ENCODE peak calls at places on chromosomes 5 and 9, in four cellular contexts. One of them, this sample, is unnamed. For H3K36me3, the result is how much of the 10 kb centered on the place peaks cover.

GRCh38 chr5:156693113-156693512 is 157.0 kb upstream of the PPP1R2B start:
- DNase-seq in left ventricle myocardium inferior: no peak
- DNase-seq in pancreas: no peak
- DNase-seq in suprapubic skin: no peak
- DNase-seq in this sample: no peak

GRCh38 chr9:76534031-76534430 is 75.0 kb downstream of the GCNT1 start:
- DNase-seq in left ventricle myocardium inferior: no peak
- DNase-seq in pancreas: no peak
- DNase-seq in suprapubic skin: no peak
- DNase-seq in this sample: no peak

GRCh38 chr5:138469540-138470321 is 4.5 kb downstream of the EGR1 start:
- DNase-seq in suprapubic skin: no peak
- DNase-seq in left ventricle myocardium inferior: no peak
- DNase-seq in pancreas: no peak
- DNase-seq in this sample: no peak

GRCh38 chr5:157266286-157267007 is 524 bp downstream of the CYFIP2 start:
- DNase-seq in pancreas: peak
- DNase-seq in left ventricle myocardium inferior: no peak
- DNase-seq in suprapubic skin: no peak
- DNase-seq in this sample: no peak

GRCh38 chr5:59798862-59799667 is 94.5 kb downstream of the PDE4D start:
- DNase-seq in left ventricle myocardium inferior: no peak
- DNase-seq in pancreas: no peak
- DNase-seq in suprapubic skin: no peak
- DNase-seq in this sample: no peak

GRCh38 chr9:133238851-133239532 is 29.9 kb upstream of the OBP2B start:
- DNase-seq in suprapubic skin: no peak
- DNase-seq in pancreas: peak
- DNase-seq in left ventricle myocardium inferior: peak
- DNase-seq in this sample: no peak

GRCh38 chr5:176360894-176361436 is 599 bp downstream of the KIAA1191 start:
- DNase-seq in left ventricle myocardium inferior: no peak
- DNase-seq in pancreas: peak
- DNase-seq in suprapubic skin: no peak
- DNase-seq in this sample: no peak

GRCh38 chr9:80784647-80785046 is 904.7 kb downstream of the TLE1 start:
- DNase-seq in pancreas: no peak
- DNase-seq in suprapubic skin: no peak
- DNase-seq in left ventricle myocardium inferior: no peak
- DNase-seq in this sample: no peak

GRCh38 chr5:93476211-93476851 is 104.7 kb downstream of the NR2F1-AS1 start:
- DNase-seq in pancreas: no peak
- DNase-seq in left ventricle myocardium inferior: no peak
- DNase-seq in suprapubic skin: no peak
- DNase-seq in this sample: no peak

GRCh38 chr5:672329-673139 is 20.6 kb downstream of the TPPP start:
- DNase-seq in pancreas: peak
- DNase-seq in suprapubic skin: peak
- DNase-seq in left ventricle myocardium inferior: peak
- DNase-seq in this sample: peak

GRCh38 chr9:115261656-115262081 is 143.7 kb upstream of the TNC start:
- DNase-seq in suprapubic skin: no peak
- DNase-seq in pancreas: no peak
- DNase-seq in left ventricle myocardium inferior: no peak
- DNase-seq in this sample: no peak

GRCh38 chr5:72238712-72239445 is 81.2 kb downstream of the MRPS27 start:
- DNase-seq in suprapubic skin: no peak
- DNase-seq in pancreas: no peak
- DNase-seq in left ventricle myocardium inferior: no peak
- DNase-seq in this sample: no peak

GRCh38 chr5:132114150-132115121 is 40.8 kb downstream of the CSF2 start:
- DNase-seq in left ventricle myocardium inferior: no peak
- DNase-seq in pancreas: no peak
- DNase-seq in suprapubic skin: no peak
- DNase-seq in this sample: no peak

GRCh38 chr5:64977779-64978178 is 209.0 kb downstream of the CWC27 start:
- DNase-seq in left ventricle myocardium inferior: no peak
- DNase-seq in pancreas: no peak
- DNase-seq in suprapubic skin: no peak
- DNase-seq in this sample: no peak

GRCh38 chr5:124264499-124264898 is 481.9 kb downstream of the ZNF608 start:
- DNase-seq in suprapubic skin: no peak
- DNase-seq in left ventricle myocardium inferior: no peak
- DNase-seq in pancreas: no peak
- DNase-seq in this sample: no peak

GRCh38 chr5:81787843-81788242 is 36.9 kb upstream of the SSBP2 start:
- DNase-seq in left ventricle myocardium inferior: no peak
- DNase-seq in suprapubic skin: no peak
- DNase-seq in pancreas: peak
- DNase-seq in this sample: peak

GRCh38 chr5:96752341-96753016 is 55.3 kb downstream of the ERAP1 start:
- DNase-seq in pancreas: peak
- DNase-seq in suprapubic skin: no peak
- DNase-seq in left ventricle myocardium inferior: no peak
- DNase-seq in this sample: no peak

GRCh38 chr5:454936-455335 is 12.0 kb downstream of the EXOC3 start:
- DNase-seq in left ventricle myocardium inferior: peak
- DNase-seq in suprapubic skin: peak
- DNase-seq in pancreas: no peak
- DNase-seq in this sample: no peak

GRCh38 chr9:23747088-23747748 is 78.8 kb downstream of the ELAVL2 start:
- DNase-seq in pancreas: no peak
- DNase-seq in suprapubic skin: no peak
- DNase-seq in left ventricle myocardium inferior: no peak
- DNase-seq in this sample: no peak

GRCh38 chr9:76351006-76351405 is 43.2 kb downstream of the RFK start:
- DNase-seq in suprapubic skin: no peak
- DNase-seq in pancreas: no peak
- DNase-seq in left ventricle myocardium inferior: no peak
- DNase-seq in this sample: no peak

GRCh38 chr5:98173334-98173733 is 600.1 kb upstream of the RGMB start:
- DNase-seq in pancreas: no peak
- DNase-seq in suprapubic skin: no peak
- DNase-seq in left ventricle myocardium inferior: no peak
- DNase-seq in this sample: peak

GRCh38 chr9:133989554-133990365 is 2.4 kb downstream of the VAV2 start:
- DNase-seq in left ventricle myocardium inferior: peak
- DNase-seq in suprapubic skin: peak
- DNase-seq in pancreas: no peak
- DNase-seq in this sample: no peak

GRCh38 chr9:34252016-34252415 is 73.2 kb downstream of the UBAP1 start:
- DNase-seq in left ventricle myocardium inferior: no peak
- DNase-seq in suprapubic skin: no peak
- DNase-seq in pancreas: no peak
- DNase-seq in this sample: peak

GRCh38 chr5:144691936-144692335 is 521.3 kb downstream of the KCTD16 start:
- DNase-seq in left ventricle myocardium inferior: no peak
- DNase-seq in suprapubic skin: no peak
- DNase-seq in pancreas: no peak
- DNase-seq in this sample: no peak

GRCh38 chr9:2576631-2577030 is 45.0 kb upstream of the VLDLR start:
- DNase-seq in suprapubic skin: no peak
- DNase-seq in left ventricle myocardium inferior: no peak
- DNase-seq in pancreas: no peak
- DNase-seq in this sample: no peak

GRCh38 chr9:18208166-18209059 is 265.5 kb upstream of the ADAMTSL1 start:
- DNase-seq in pancreas: peak
- DNase-seq in suprapubic skin: no peak
- DNase-seq in left ventricle myocardium inferior: no peak
- DNase-seq in this sample: no peak

GRCh38 chr5:105504-106080 is 13.6 kb downstream of the PLEKHG4B start:
- DNase-seq in left ventricle myocardium inferior: no peak
- DNase-seq in suprapubic skin: no peak
- DNase-seq in pancreas: no peak
- DNase-seq in this sample: no peak

GRCh38 chr5:35677878-35678277 is 60.2 kb downstream of the SPEF2 start:
- DNase-seq in left ventricle myocardium inferior: no peak
- DNase-seq in pancreas: no peak
- DNase-seq in suprapubic skin: no peak
- DNase-seq in this sample: no peak

GRCh38 chr5:121634946-121635345 is 216.7 kb upstream of the FTMT start:
- DNase-seq in left ventricle myocardium inferior: no peak
- DNase-seq in pancreas: no peak
- DNase-seq in suprapubic skin: no peak
- DNase-seq in this sample: no peak

DNA sequence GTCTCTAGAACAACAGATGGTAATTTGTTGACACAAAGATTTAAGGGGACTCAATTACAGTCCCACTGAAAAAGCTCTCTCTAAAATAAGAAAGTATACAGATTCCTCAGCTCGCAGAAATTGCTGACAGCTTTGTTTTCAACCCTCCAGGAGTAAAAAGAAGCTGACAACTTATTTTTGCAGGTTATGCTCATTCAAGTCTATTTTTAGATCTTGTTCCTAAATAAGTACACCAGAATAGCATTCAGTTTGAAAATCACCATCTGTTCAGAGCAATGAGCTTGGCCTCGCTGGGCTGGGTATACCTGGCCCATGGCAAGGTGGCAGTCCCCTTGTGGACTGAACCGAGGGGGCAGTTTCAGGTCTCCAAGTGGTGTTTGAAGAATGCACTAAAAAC is 169.3 kb downstream of the AUH start:
- DNase-seq in pancreas: no peak
- DNase-seq in suprapubic skin: no peak
- DNase-seq in left ventricle myocardium inferior: no peak
- DNase-seq in this sample: no peak
- TF ChIP-seq CTCF in pancreas: no peak
- TF ChIP-seq CTCF in suprapubic skin: no peak
- TF ChIP-seq CTCF in left ventricle myocardium inferior: no peak
- TF ChIP-seq CTCF in this sample: no peak

GRCh38 chr5:1878050-1878849 is 4.5 kb downstream of the IRX4 start:
- DNase-seq in left ventricle myocardium inferior: no peak
- DNase-seq in pancreas: no peak
- DNase-seq in suprapubic skin: no peak
- DNase-seq in this sample: no peak

GRCh38 chr5:1875843-1876671 is 6.7 kb downstream of the IRX4 start:
- DNase-seq in pancreas: no peak
- DNase-seq in left ventricle myocardium inferior: no peak
- DNase-seq in suprapubic skin: no peak
- DNase-seq in this sample: no peak

GRCh38 chr5:1877434-1878049 is 5.2 kb downstream of the IRX4 start:
- DNase-seq in left ventricle myocardium inferior: no peak
- DNase-seq in pancreas: no peak
- DNase-seq in suprapubic skin: no peak
- DNase-seq in this sample: no peak

GRCh38 chr5:1875481-1875842 is 7.3 kb downstream of the IRX4 start:
- DNase-seq in pancreas: no peak
- DNase-seq in left ventricle myocardium inferior: no peak
- DNase-seq in suprapubic skin: no peak
- DNase-seq in this sample: no peak

GRCh38 chr5:1876708-1877433 is 5.9 kb downstream of the IRX4 start:
- DNase-seq in suprapubic skin: no peak
- DNase-seq in pancreas: no peak
- DNase-seq in left ventricle myocardium inferior: no peak
- DNase-seq in this sample: no peak
- H3K4me3 ChIP-seq in suprapubic skin: peak
- H3K4me3 ChIP-seq in pancreas: no peak
- H3K4me3 ChIP-seq in left ventricle myocardium inferior: no peak
- H3K4me3 ChIP-seq in this sample: no peak

GRCh38 chr9:89843591-89843990 is 238.8 kb downstream of the GADD45G start:
- DNase-seq in pancreas: no peak
- DNase-seq in suprapubic skin: no peak
- DNase-seq in left ventricle myocardium inferior: no peak
- DNase-seq in this sample: no peak
- H3K36me3 ChIP-seq in pancreas: under half
- H3K36me3 ChIP-seq in suprapubic skin: under half
- H3K36me3 ChIP-seq in left ventricle myocardium inferior: under half
- H3K36me3 ChIP-seq in this sample: under half

DNA sequence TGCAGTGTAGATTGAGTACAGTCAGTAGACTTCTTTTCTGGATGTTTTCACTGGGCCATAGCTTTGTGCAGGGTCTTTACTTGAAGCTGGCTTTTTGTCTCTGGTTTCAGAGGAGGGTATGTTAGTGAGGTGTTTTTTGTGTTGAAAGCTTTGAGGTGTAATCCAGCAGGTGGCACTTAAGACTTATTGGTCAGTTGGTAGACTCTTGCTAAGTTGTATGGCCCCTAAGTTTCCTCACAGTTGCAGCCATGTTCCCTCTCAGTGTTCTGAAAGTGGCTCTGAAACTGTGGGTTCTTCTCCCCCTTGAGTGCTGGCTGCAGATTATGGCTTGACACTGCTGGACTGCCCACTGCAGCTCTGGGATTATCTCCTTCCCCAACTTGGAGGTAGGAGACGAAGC is 55.7 kb upstream of the SLC44A1 start:
- DNase-seq in pancreas: no peak
- DNase-seq in suprapubic skin: no peak
- DNase-seq in left ventricle myocardium inferior: no peak
- DNase-seq in this sample: no peak
- TF ChIP-seq CTCF in pancreas: no peak
- TF ChIP-seq CTCF in suprapubic skin: no peak
- TF ChIP-seq CTCF in left ventricle myocardium inferior: peak
- TF ChIP-seq CTCF in this sample: no peak

This sample was measured in kidney epithelial cell.